ENCODE peak calls at places on chromosomes 13 and 19, in four cellular contexts. One of them, this sample, is unnamed.

GRCh38 chr13:24148414-24149305 is 11.9 kb upstream of the SPATA13 start:
- DNase-seq in HEK293T: no peak
- DNase-seq in AG09309: peak
- DNase-seq in fibroblast of the aortic adventitia: peak
- DNase-seq in this sample: peak

GRCh38 chr13:44301639-44302015 is 72.0 kb upstream of the SERP2 start:
- DNase-seq in fibroblast of the aortic adventitia: no peak
- DNase-seq in HEK293T: no peak
- DNase-seq in AG09309: no peak
- DNase-seq in this sample: no peak

GRCh38 chr13:26604784-26605183 is 47.3 kb downstream of the WASF3 start:
- DNase-seq in fibroblast of the aortic adventitia: no peak
- DNase-seq in HEK293T: no peak
- DNase-seq in AG09309: no peak
- DNase-seq in this sample: no peak

GRCh38 chr13:105291987-105292386 is 1243.5 kb downstream of the EFNB2 start:
- DNase-seq in HEK293T: no peak
- DNase-seq in AG09309: no peak
- DNase-seq in fibroblast of the aortic adventitia: no peak
- DNase-seq in this sample: no peak

GRCh38 chr19:1284293-1284978 is 1.2 kb upstream of the EFNA2 start:
- DNase-seq in fibroblast of the aortic adventitia: no peak
- DNase-seq in HEK293T: no peak
- DNase-seq in AG09309: no peak
- DNase-seq in this sample: no peak

GRCh38 chr19:18157465-18158063 is 4.6 kb downstream of the PIK3R2 start:
- DNase-seq in AG09309: no peak
- DNase-seq in fibroblast of the aortic adventitia: no peak
- DNase-seq in HEK293T: no peak
- DNase-seq in this sample: no peak

GRCh38 chr19:10593820-10594637 is 6.9 kb upstream of the AP1M2 start:
- DNase-seq in HEK293T: no peak
- DNase-seq in AG09309: no peak
- DNase-seq in fibroblast of the aortic adventitia: peak
- DNase-seq in this sample: no peak

GRCh38 chr19:41352609-41353465 is 885 bp downstream of the TGFB1 start:
- DNase-seq in fibroblast of the aortic adventitia: peak
- DNase-seq in HEK293T: peak
- DNase-seq in AG09309: no peak
- DNase-seq in this sample: no peak

GRCh38 chr19:52524086-52524485 is 3.4 kb upstream of the ZNF808 start:
- DNase-seq in fibroblast of the aortic adventitia: no peak
- DNase-seq in HEK293T: no peak
- DNase-seq in AG09309: no peak
- DNase-seq in this sample: no peak

GRCh38 chr13:35747594-35747993 is 271.1 kb upstream of the MAB21L1 start:
- DNase-seq in fibroblast of the aortic adventitia: peak
- DNase-seq in HEK293T: no peak
- DNase-seq in AG09309: no peak
- DNase-seq in this sample: no peak

GRCh38 chr13:97141564-97142005 is 80.5 kb upstream of the MBNL2 start:
- DNase-seq in fibroblast of the aortic adventitia: peak
- DNase-seq in AG09309: peak
- DNase-seq in HEK293T: peak
- DNase-seq in this sample: peak

GRCh38 chr19:4547303-4548237 is 7.7 kb upstream of the LRG1 start:
- DNase-seq in AG09309: no peak
- DNase-seq in HEK293T: peak
- DNase-seq in fibroblast of the aortic adventitia: no peak
- DNase-seq in this sample: no peak

GRCh38 chr13:26247608-26248007 is 6.3 kb upstream of the CDK8 start:
- DNase-seq in fibroblast of the aortic adventitia: peak
- DNase-seq in AG09309: no peak
- DNase-seq in HEK293T: no peak
- DNase-seq in this sample: no peak

GRCh38 chr13:102872531-102872930 is 26.7 kb downstream of the ERCC5 start:
- DNase-seq in fibroblast of the aortic adventitia: no peak
- DNase-seq in AG09309: no peak
- DNase-seq in HEK293T: no peak
- DNase-seq in this sample: no peak

GRCh38 chr13:30045916-30046704 is 195.7 kb upstream of the UBL3 start:
- DNase-seq in HEK293T: no peak
- DNase-seq in fibroblast of the aortic adventitia: peak
- DNase-seq in AG09309: no peak
- DNase-seq in this sample: no peak

GRCh38 chr13:75931116-75931515 is 295.0 kb downstream of the LMO7 start:
- DNase-seq in HEK293T: no peak
- DNase-seq in fibroblast of the aortic adventitia: no peak
- DNase-seq in AG09309: no peak
- DNase-seq in this sample: no peak

GRCh38 chr19:39524495-39524894 is 8.2 kb downstream of the EID2B start:
- DNase-seq in fibroblast of the aortic adventitia: no peak
- DNase-seq in AG09309: no peak
- DNase-seq in HEK293T: no peak
- DNase-seq in this sample: no peak

GRCh38 chr13:105343134-105343806 is 1192.2 kb downstream of the EFNB2 start:
- DNase-seq in AG09309: no peak
- DNase-seq in HEK293T: no peak
- DNase-seq in fibroblast of the aortic adventitia: peak
- DNase-seq in this sample: peak

GRCh38 chr19:11422163-11423068 is 3.3 kb upstream of the RGL3 start:
- DNase-seq in HEK293T: peak
- DNase-seq in AG09309: no peak
- DNase-seq in fibroblast of the aortic adventitia: peak
- DNase-seq in this sample: no peak

GRCh38 chr13:103238441-103238840 is 172.2 kb upstream of the SLC10A2 start:
- DNase-seq in HEK293T: no peak
- DNase-seq in AG09309: no peak
- DNase-seq in fibroblast of the aortic adventitia: no peak
- DNase-seq in this sample: no peak

GRCh38 chr19:42538841-42539709 is 10.8 kb upstream of the CEACAM1 start:
- DNase-seq in AG09309: no peak
- DNase-seq in fibroblast of the aortic adventitia: no peak
- DNase-seq in HEK293T: no peak
- DNase-seq in this sample: no peak

GRCh38 chr13:109874921-109875454 is 88.6 kb upstream of the IRS2 start:
- DNase-seq in AG09309: peak
- DNase-seq in HEK293T: no peak
- DNase-seq in fibroblast of the aortic adventitia: peak
- DNase-seq in this sample: no peak

GRCh38 chr19:11242864-11243797 is 3.7 kb downstream of the ANGPTL8 start:
- DNase-seq in HEK293T: peak
- DNase-seq in AG09309: no peak
- DNase-seq in fibroblast of the aortic adventitia: peak
- DNase-seq in this sample: peak

GRCh38 chr13:44116562-44117315 is 237.0 kb downstream of the LACC1 start:
- DNase-seq in HEK293T: no peak
- DNase-seq in AG09309: no peak
- DNase-seq in fibroblast of the aortic adventitia: peak
- DNase-seq in this sample: no peak

GRCh38 chr13:113650275-113650674 is 7.7 kb downstream of the ATP4B start:
- DNase-seq in fibroblast of the aortic adventitia: no peak
- DNase-seq in HEK293T: no peak
- DNase-seq in AG09309: no peak
- DNase-seq in this sample: no peak

GRCh38 chr19:29404951-29405727 is 120.7 kb upstream of the VSTM2B start:
- DNase-seq in fibroblast of the aortic adventitia: no peak
- DNase-seq in HEK293T: no peak
- DNase-seq in AG09309: no peak
- DNase-seq in this sample: no peak

GRCh38 chr19:42433503-42434260 is 6.5 kb upstream of the LIPE start:
- DNase-seq in fibroblast of the aortic adventitia: peak
- DNase-seq in HEK293T: peak
- DNase-seq in AG09309: no peak
- DNase-seq in this sample: peak

GRCh38 chr13:110644892-110645521 is 29.7 kb downstream of the NAXD start:
- DNase-seq in HEK293T: no peak
- DNase-seq in fibroblast of the aortic adventitia: peak
- DNase-seq in AG09309: peak
- DNase-seq in this sample: peak

This sample was measured in fibroblast of the conjunctiva.